ENCODE peak calls at places on chromosome 6, in nine cellular contexts. V, E, P, U, Z, N, R, G and B are unnamed samples. For H3K4me1, the result is how much of the 10 kb centered on the place peaks cover.

GRCh38 chr6:119385994-119386393 is 36.4 kb upstream of the MAN1A1 start:
- DNase-seq in V (no peak), E (no peak), P (no peak), U (no peak), Z (no peak), N (no peak), R (no peak), G (no peak), B (no peak)

GRCh38 chr6:125512621-125513020 is 210.9 kb upstream of the HDDC2 start:
- DNase-seq in V (no peak), E (no peak), P (peak), U (no peak), Z (no peak), N (no peak), R (no peak), G (no peak), B (no peak)

GRCh38 chr6:163823577-163823976 is 409.1 kb downstream of the QKI start:
- DNase-seq in V (no peak), E (no peak), P (no peak), U (no peak), Z (no peak), N (no peak), R (no peak), G (no peak), B (no peak)

GRCh38 chr6:15921243-15921642 is 207.6 kb upstream of the MYLIP start:
- DNase-seq in V (peak), E (no peak), P (no peak), U (no peak), Z (no peak), N (no peak), R (no peak), G (no peak), B (no peak)

GRCh38 chr6:162140453-162140852 is 587.1 kb downstream of the PRKN start:
- DNase-seq in V (no peak), E (no peak), P (no peak), U (no peak), Z (no peak), N (peak), R (no peak), G (no peak), B (no peak)

GRCh38 chr6:4640139-4640538 is 136.1 kb upstream of the CDYL start:
- DNase-seq in V (peak), E (no peak), P (no peak), U (no peak), Z (no peak), N (no peak), R (peak), G (no peak), B (no peak)

GRCh38 chr6:42232035-42232434 is 14.4 kb upstream of the MRPS10 start:
- DNase-seq in V (no peak), E (no peak), P (no peak), U (no peak), Z (no peak), N (no peak), R (no peak), G (no peak), B (no peak)

GRCh38 chr6:122754191-122754731 is 25.3 kb upstream of the FABP7 start:
- DNase-seq in V (no peak), E (no peak), P (no peak), U (no peak), Z (no peak), N (no peak), R (no peak), G (no peak), B (no peak)

GRCh38 chr6:144415835-144416237 is 130.7 kb downstream of the UTRN start:
- DNase-seq in V (peak), E (no peak), P (no peak), U (no peak), Z (no peak), N (no peak), R (peak), G (no peak), B (no peak)

GRCh38 chr6:155541976-155542375 is 86.3 kb upstream of the NOX3 start:
- DNase-seq in V (no peak), E (no peak), P (no peak), U (no peak), Z (no peak), N (no peak), R (no peak), G (no peak), B (no peak)

GRCh38 chr6:15596241-15596896 is 66.5 kb downstream of the DTNBP1 start:
- DNase-seq in V (no peak), E (no peak), P (no peak), U (no peak), Z (no peak), N (no peak), R (no peak), G (no peak), B (no peak)

GRCh38 chr6:106883808-106884262 is 90.7 kb downstream of the CD24 start:
- DNase-seq in V (no peak), E (no peak), P (peak), U (no peak), Z (no peak), N (no peak), R (no peak), G (no peak), B (no peak)

GRCh38 chr6:119350202-119351004 is 842 bp upstream of the MAN1A1 start:
- DNase-seq in V (peak), E (no peak), P (peak), U (no peak), Z (no peak), N (peak), R (peak), G (peak), B (no peak)

GRCh38 chr6:3751730-3752537 is 421 bp upstream of the PXDC1 start:
- DNase-seq in V (peak), E (no peak), P (no peak), U (no peak), Z (peak), N (peak), R (peak), G (peak), B (peak)

GRCh38 chr6:146543211-146543939 is at the start of gene RAB32:
- DNase-seq in V (peak), E (no peak), P (no peak), U (no peak), Z (peak), N (peak), R (peak), G (peak), B (peak)

GRCh38 chr6:144411506-144412165 is 126.5 kb downstream of the UTRN start:
- DNase-seq in V (no peak), E (no peak), P (no peak), U (no peak), Z (no peak), N (no peak), R (peak), G (no peak), B (no peak)

GRCh38 chr6:111113731-111114438 is 26.6 kb downstream of the SLC16A10 start:
- DNase-seq in V (peak), E (no peak), P (no peak), U (peak), Z (peak), N (peak), R (peak), G (peak), B (peak)

GRCh38 chr6:41723178-41723935 is 12.1 kb downstream of the TFEB start:
- DNase-seq in V (peak), E (no peak), P (peak), U (peak), Z (peak), N (peak), R (peak), G (peak), B (peak)

DNA sequence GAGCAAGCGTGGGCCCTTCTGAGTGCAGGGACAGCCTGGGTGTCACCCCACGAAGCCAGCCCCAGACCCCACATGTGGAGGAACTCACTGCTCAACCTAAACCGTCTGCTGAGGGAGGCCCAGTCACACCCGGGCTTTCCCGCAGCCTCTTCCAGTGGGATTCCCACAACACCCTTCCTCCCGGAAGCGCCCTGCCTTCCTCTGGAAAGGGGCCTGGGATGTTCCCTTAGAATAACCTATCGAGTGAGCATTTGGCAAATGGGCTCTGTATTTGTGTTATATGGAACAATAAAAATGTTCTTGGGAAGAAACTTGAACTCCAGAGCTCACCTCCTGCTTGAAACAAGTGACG is 100.0 kb upstream of the DUSP22 start:
- DNase-seq in V (no peak), E (no peak), P (no peak), U (no peak), Z (no peak), N (no peak), R (no peak), G (no peak), B (no peak)
- H3K4me1 ChIP-seq in V (under half), E (under half), P (half or more), U (under half), Z (under half), N (under half), R (under half), G (under half), B (under half)

DNA sequence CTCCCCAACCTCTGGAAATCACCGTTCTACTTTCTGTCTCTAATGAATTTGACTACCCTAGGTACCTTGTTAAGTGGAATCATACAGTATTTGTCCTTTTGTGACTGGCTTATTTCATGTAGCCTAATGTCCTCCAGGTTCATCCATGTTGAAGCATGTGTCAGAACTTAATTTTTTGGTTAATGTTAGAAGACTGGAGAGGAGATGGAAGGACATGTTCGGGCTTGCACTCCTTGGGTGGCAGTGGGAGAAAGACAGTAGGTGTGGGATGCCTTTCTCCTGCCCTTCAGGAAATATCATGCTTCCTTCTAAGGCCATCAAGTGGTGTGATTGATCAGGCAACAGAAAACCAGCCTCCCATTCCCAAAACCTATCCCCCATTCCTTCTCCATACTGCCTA is 61.1 kb upstream of the RNF144B start:
- DNase-seq in V (no peak), E (no peak), P (no peak), U (no peak), Z (no peak), N (no peak), R (no peak), G (no peak), B (no peak)
- H3K4me3 ChIP-seq in V (no peak), E (no peak), P (no peak), U (no peak), Z (no peak), N (no peak), R (no peak), G (no peak), B (no peak)

GRCh38 chr6:31806470-31807272 is at the start of gene LSM2:
- DNase-seq in V (peak), E (peak), P (peak), U (peak), Z (peak), N (peak), R (peak), G (peak), B (peak)
- TF ChIP-seq CTCF in V (no peak), E (no peak), P (peak), U (peak), Z (peak), N (peak), R (peak), G (peak), B (no peak)

DNA sequence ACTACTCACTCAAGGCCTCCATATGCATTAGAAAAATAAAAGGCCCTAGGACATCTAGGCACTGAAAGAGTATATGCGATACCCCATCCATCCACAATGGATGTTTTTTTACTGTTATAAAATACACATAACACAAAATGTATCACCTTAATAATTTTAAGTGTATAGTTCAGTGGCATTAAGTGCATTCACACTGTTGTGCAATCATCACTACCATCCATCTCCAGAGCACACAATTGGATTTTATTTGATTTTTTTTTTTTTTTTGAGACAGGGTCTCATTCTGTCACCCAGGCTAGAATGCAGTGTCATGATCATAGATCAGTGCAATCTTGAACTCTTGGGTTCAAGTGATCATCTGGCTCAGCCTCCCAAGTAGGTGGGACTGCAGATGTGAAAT is 2.8 kb downstream of the MDC1 start:
- DNase-seq in V (no peak), E (no peak), P (no peak), U (no peak), Z (no peak), N (no peak), R (no peak), G (no peak), B (no peak)
- H3K4me1 ChIP-seq in V (under half), E (under half), P (under half), U (under half), Z (under half), N (under half), R (under half), G (under half), B (under half)

GRCh38 chr6:90905351-90905750 is 318.5 kb upstream of the MAP3K7 start:
- DNase-seq in V (no peak), E (no peak), P (no peak), U (no peak), Z (no peak), N (no peak), R (no peak), G (no peak), B (no peak)

GRCh38 chr6:90911600-90911999 is 324.7 kb upstream of the MAP3K7 start:
- DNase-seq in V (no peak), E (no peak), P (no peak), U (no peak), Z (no peak), N (no peak), R (no peak), G (no peak), B (no peak)

GRCh38 chr6:90907931-90908655 is 321.2 kb upstream of the MAP3K7 start:
- DNase-seq in V (no peak), E (no peak), P (no peak), U (no peak), Z (no peak), N (no peak), R (no peak), G (no peak), B (no peak)
- H3K4me3 ChIP-seq in V (no peak), E (no peak), P (no peak), U (no peak), Z (no peak), N (no peak), R (no peak), G (no peak), B (no peak)